ENCODE peak calls at places on chromosomes 16 and 17, in nine cellular contexts. One of them, this sample, is unnamed.

GRCh38 chr17:9308069-9308468 is 267.6 kb downstream of the STX8 start:
- DNase-seq in A549: no peak
- DNase-seq in cardiac muscle cell: no peak
- DNase-seq in breast epithelium: no peak
- DNase-seq in AG04450: no peak
- DNase-seq in cardiac fibroblast: no peak
- DNase-seq in left lung: no peak
- DNase-seq in heart right ventricle: no peak
- DNase-seq in tibial nerve: no peak
- DNase-seq in this sample: no peak

GRCh38 chr17:55699178-55699865 is 23.3 kb downstream of the TMEM100 start:
- DNase-seq in A549: no peak
- DNase-seq in cardiac muscle cell: no peak
- DNase-seq in breast epithelium: no peak
- DNase-seq in AG04450: no peak
- DNase-seq in cardiac fibroblast: no peak
- DNase-seq in left lung: peak; percentile 23
- DNase-seq in heart right ventricle: peak; percentile 34
- DNase-seq in tibial nerve: no peak
- DNase-seq in this sample: no peak

GRCh38 chr17:8063761-8064589 is 23.5 kb downstream of the ALOX12B start:
- DNase-seq in A549: no peak
- DNase-seq in cardiac muscle cell: no peak
- DNase-seq in breast epithelium: no peak
- DNase-seq in AG04450: no peak
- DNase-seq in cardiac fibroblast: no peak
- DNase-seq in left lung: peak; percentile 20
- DNase-seq in heart right ventricle: no peak
- DNase-seq in tibial nerve: no peak
- DNase-seq in this sample: no peak

GRCh38 chr16:5604770-5605169 is 507.2 kb upstream of the EEF2KMT start:
- DNase-seq in A549: peak; percentile 53
- DNase-seq in cardiac muscle cell: no peak
- DNase-seq in breast epithelium: no peak
- DNase-seq in AG04450: no peak
- DNase-seq in cardiac fibroblast: no peak
- DNase-seq in left lung: no peak
- DNase-seq in heart right ventricle: no peak
- DNase-seq in tibial nerve: no peak
- DNase-seq in this sample: no peak

GRCh38 chr17:83012873-83013778 is 66.3 kb upstream of the METRNL start:
- DNase-seq in A549: no peak
- DNase-seq in cardiac muscle cell: peak; percentile 57
- DNase-seq in breast epithelium: no peak
- DNase-seq in AG04450: peak; percentile 87
- DNase-seq in cardiac fibroblast: peak; percentile 37
- DNase-seq in left lung: no peak
- DNase-seq in heart right ventricle: no peak
- DNase-seq in tibial nerve: no peak
- DNase-seq in this sample: no peak

GRCh38 chr17:82098169-82098938 is at the start of gene FASN:
- DNase-seq in A549: peak; percentile 97
- DNase-seq in cardiac muscle cell: peak; percentile 98
- DNase-seq in breast epithelium: peak; percentile 94
- DNase-seq in AG04450: peak; percentile 88
- DNase-seq in cardiac fibroblast: peak; percentile 98
- DNase-seq in left lung: peak; percentile 97
- DNase-seq in heart right ventricle: peak; percentile 95
- DNase-seq in tibial nerve: peak; percentile 94
- DNase-seq in this sample: peak; percentile 93

GRCh38 chr17:34865696-34866095 is 95.6 kb downstream of the CCT6B start:
- DNase-seq in A549: no peak
- DNase-seq in cardiac muscle cell: peak; percentile 33
- DNase-seq in breast epithelium: no peak
- DNase-seq in AG04450: no peak
- DNase-seq in cardiac fibroblast: no peak
- DNase-seq in left lung: no peak
- DNase-seq in heart right ventricle: no peak
- DNase-seq in tibial nerve: no peak
- DNase-seq in this sample: no peak

GRCh38 chr17:12296120-12296727 is 275.5 kb downstream of the MAP2K4 start:
- DNase-seq in A549: no peak
- DNase-seq in cardiac muscle cell: no peak
- DNase-seq in breast epithelium: no peak
- DNase-seq in AG04450: peak; percentile 24
- DNase-seq in cardiac fibroblast: no peak
- DNase-seq in left lung: no peak
- DNase-seq in heart right ventricle: peak; percentile 9
- DNase-seq in tibial nerve: no peak
- DNase-seq in this sample: peak; percentile 1

GRCh38 chr17:29342148-29342765 is 47.9 kb upstream of the TAOK1 start:
- DNase-seq in A549: no peak
- DNase-seq in cardiac muscle cell: no peak
- DNase-seq in breast epithelium: no peak
- DNase-seq in AG04450: no peak
- DNase-seq in cardiac fibroblast: no peak
- DNase-seq in left lung: no peak
- DNase-seq in heart right ventricle: no peak
- DNase-seq in tibial nerve: no peak
- DNase-seq in this sample: no peak

GRCh38 chr16:86355538-86355937 is 154.8 kb upstream of the FOXF1 start:
- DNase-seq in A549: no peak
- DNase-seq in cardiac muscle cell: peak; percentile 62
- DNase-seq in breast epithelium: no peak
- DNase-seq in AG04450: peak; percentile 71
- DNase-seq in cardiac fibroblast: peak; percentile 43
- DNase-seq in left lung: no peak
- DNase-seq in heart right ventricle: no peak
- DNase-seq in tibial nerve: no peak
- DNase-seq in this sample: peak; percentile 62

GRCh38 chr16:27314161-27314723 is 468 bp downstream of the IL4R start:
- DNase-seq in A549: peak; percentile 68
- DNase-seq in cardiac muscle cell: peak; percentile 94
- DNase-seq in breast epithelium: peak; percentile 66
- DNase-seq in AG04450: peak; percentile 84
- DNase-seq in cardiac fibroblast: peak; percentile 95
- DNase-seq in left lung: peak; percentile 78
- DNase-seq in heart right ventricle: peak; percentile 75
- DNase-seq in tibial nerve: no peak
- DNase-seq in this sample: peak; percentile 94

GRCh38 chr17:51362818-51363598 is 102.7 kb downstream of the UTP18 start:
- DNase-seq in A549: no peak
- DNase-seq in cardiac muscle cell: peak; percentile 38
- DNase-seq in breast epithelium: no peak
- DNase-seq in AG04450: no peak
- DNase-seq in cardiac fibroblast: peak; percentile 27
- DNase-seq in left lung: no peak
- DNase-seq in heart right ventricle: no peak
- DNase-seq in tibial nerve: no peak
- DNase-seq in this sample: no peak

GRCh38 chr16:55421225-55421624 is 57.8 kb upstream of the MMP2 start:
- DNase-seq in A549: no peak
- DNase-seq in cardiac muscle cell: no peak
- DNase-seq in breast epithelium: no peak
- DNase-seq in AG04450: no peak
- DNase-seq in cardiac fibroblast: no peak
- DNase-seq in left lung: no peak
- DNase-seq in heart right ventricle: no peak
- DNase-seq in tibial nerve: no peak
- DNase-seq in this sample: no peak

GRCh38 chr17:60328679-60329078 is 63.3 kb downstream of the USP32 start:
- DNase-seq in A549: no peak
- DNase-seq in cardiac muscle cell: no peak
- DNase-seq in breast epithelium: no peak
- DNase-seq in AG04450: no peak
- DNase-seq in cardiac fibroblast: no peak
- DNase-seq in left lung: no peak
- DNase-seq in heart right ventricle: no peak
- DNase-seq in tibial nerve: no peak
- DNase-seq in this sample: no peak

GRCh38 chr17:17562145-17562529 is 29.4 kb downstream of the PEMT start:
- DNase-seq in A549: no peak
- DNase-seq in cardiac muscle cell: no peak
- DNase-seq in breast epithelium: no peak
- DNase-seq in AG04450: no peak
- DNase-seq in cardiac fibroblast: no peak
- DNase-seq in left lung: no peak
- DNase-seq in heart right ventricle: no peak
- DNase-seq in tibial nerve: no peak
- DNase-seq in this sample: no peak

GRCh38 chr17:17560167-17560566 is 31.3 kb downstream of the PEMT start:
- DNase-seq in A549: no peak
- DNase-seq in cardiac muscle cell: no peak
- DNase-seq in breast epithelium: no peak
- DNase-seq in AG04450: no peak
- DNase-seq in cardiac fibroblast: no peak
- DNase-seq in left lung: no peak
- DNase-seq in heart right ventricle: no peak
- DNase-seq in tibial nerve: no peak
- DNase-seq in this sample: no peak

GRCh38 chr17:17563530-17563929 is 28.0 kb downstream of the PEMT start:
- DNase-seq in A549: no peak
- DNase-seq in cardiac muscle cell: no peak
- DNase-seq in breast epithelium: no peak
- DNase-seq in AG04450: no peak
- DNase-seq in cardiac fibroblast: no peak
- DNase-seq in left lung: no peak
- DNase-seq in heart right ventricle: no peak
- DNase-seq in tibial nerve: no peak
- DNase-seq in this sample: no peak

GRCh38 chr17:17560975-17561374 is 30.5 kb downstream of the PEMT start:
- DNase-seq in A549: no peak
- DNase-seq in cardiac muscle cell: no peak
- DNase-seq in breast epithelium: no peak
- DNase-seq in AG04450: no peak
- DNase-seq in cardiac fibroblast: no peak
- DNase-seq in left lung: no peak
- DNase-seq in heart right ventricle: no peak
- DNase-seq in tibial nerve: no peak
- DNase-seq in this sample: no peak

GRCh38 chr17:17561408-17562144 is 29.9 kb downstream of the PEMT start:
- DNase-seq in A549: no peak
- DNase-seq in cardiac muscle cell: no peak
- DNase-seq in breast epithelium: peak; percentile 76
- DNase-seq in AG04450: no peak
- DNase-seq in cardiac fibroblast: no peak
- DNase-seq in left lung: peak; percentile 90
- DNase-seq in heart right ventricle: no peak
- DNase-seq in tibial nerve: no peak
- DNase-seq in this sample: no peak
- H3K4me3 ChIP-seq in A549: no peak overlapping the region
- H3K4me3 ChIP-seq in cardiac muscle cell: no peak overlapping the region
- H3K4me3 ChIP-seq in breast epithelium: no peak overlapping the region
- H3K4me3 ChIP-seq in AG04450: no peak overlapping the region
- H3K4me3 ChIP-seq in cardiac fibroblast: no peak overlapping the region
- H3K4me3 ChIP-seq in left lung: no peak overlapping the region
- H3K4me3 ChIP-seq in heart right ventricle: no peak overlapping the region
- H3K4me3 ChIP-seq in tibial nerve: no peak overlapping the region
- H3K4me3 ChIP-seq in this sample: no peak overlapping the region

GRCh38 chr16:66972983-66973382 is 11.9 kb downstream of the CES3 start:
- DNase-seq in A549: no peak
- DNase-seq in cardiac muscle cell: no peak
- DNase-seq in breast epithelium: no peak
- DNase-seq in AG04450: no peak
- DNase-seq in cardiac fibroblast: no peak
- DNase-seq in left lung: no peak
- DNase-seq in heart right ventricle: no peak
- DNase-seq in tibial nerve: no peak
- DNase-seq in this sample: no peak

GRCh38 chr16:66964049-66964448 is 3.0 kb downstream of the CES3 start:
- DNase-seq in A549: no peak
- DNase-seq in cardiac muscle cell: no peak
- DNase-seq in breast epithelium: no peak
- DNase-seq in AG04450: no peak
- DNase-seq in cardiac fibroblast: no peak
- DNase-seq in left lung: no peak
- DNase-seq in heart right ventricle: no peak
- DNase-seq in tibial nerve: no peak
- DNase-seq in this sample: no peak

GRCh38 chr16:66970775-66971725 is 10.0 kb downstream of the CES3 start:
- DNase-seq in A549: peak; percentile 39
- DNase-seq in cardiac muscle cell: no peak
- DNase-seq in breast epithelium: no peak
- DNase-seq in AG04450: peak; percentile 11
- DNase-seq in cardiac fibroblast: no peak
- DNase-seq in left lung: peak; percentile 6
- DNase-seq in heart right ventricle: no peak
- DNase-seq in tibial nerve: no peak
- DNase-seq in this sample: peak; percentile 22

GRCh38 chr16:66973716-66974115 is 12.7 kb downstream of the CES3 start:
- DNase-seq in A549: no peak
- DNase-seq in cardiac muscle cell: no peak
- DNase-seq in breast epithelium: no peak
- DNase-seq in AG04450: no peak
- DNase-seq in cardiac fibroblast: no peak
- DNase-seq in left lung: peak; percentile 34
- DNase-seq in heart right ventricle: no peak
- DNase-seq in tibial nerve: no peak
- DNase-seq in this sample: no peak

GRCh38 chr16:66968847-66969246 is 7.8 kb downstream of the CES3 start:
- DNase-seq in A549: no peak
- DNase-seq in cardiac muscle cell: no peak
- DNase-seq in breast epithelium: no peak
- DNase-seq in AG04450: no peak
- DNase-seq in cardiac fibroblast: no peak
- DNase-seq in left lung: no peak
- DNase-seq in heart right ventricle: no peak
- DNase-seq in tibial nerve: no peak
- DNase-seq in this sample: no peak
- TF ChIP-seq CTCF in A549: no peak
- TF ChIP-seq CTCF in cardiac muscle cell: no peak
- TF ChIP-seq CTCF in breast epithelium: no peak
- TF ChIP-seq CTCF in AG04450: no peak
- TF ChIP-seq CTCF in cardiac fibroblast: no peak
- TF ChIP-seq CTCF in left lung: no peak
- TF ChIP-seq CTCF in heart right ventricle: no peak
- TF ChIP-seq CTCF in tibial nerve: no peak
- TF ChIP-seq CTCF in this sample: no peak

DNA sequence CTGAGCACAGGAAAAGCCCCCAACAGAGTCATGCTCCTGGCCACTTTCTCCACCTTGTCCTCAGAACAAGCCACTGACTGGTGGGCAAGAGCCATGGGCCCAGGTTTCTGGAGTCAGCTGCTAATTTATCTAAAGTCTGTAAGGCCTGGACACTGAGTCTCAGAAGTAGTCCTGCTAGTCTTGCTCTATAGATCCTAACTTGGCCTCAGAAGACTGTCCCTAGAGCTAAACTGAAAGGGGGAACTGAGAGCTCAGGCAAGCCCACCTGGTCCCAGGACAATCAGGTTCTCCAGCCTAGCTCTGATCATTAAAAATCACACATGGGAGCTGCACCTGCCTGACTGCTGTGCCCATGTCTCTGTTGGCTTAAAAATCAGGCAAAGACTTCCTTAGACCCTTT is 485.8 kb downstream of the SLC39A11 start:
- DNase-seq in A549: no peak
- DNase-seq in cardiac muscle cell: no peak
- DNase-seq in breast epithelium: no peak
- DNase-seq in AG04450: no peak
- DNase-seq in cardiac fibroblast: no peak
- DNase-seq in left lung: no peak
- DNase-seq in heart right ventricle: no peak
- DNase-seq in tibial nerve: no peak
- DNase-seq in this sample: no peak
- H3K4me3 ChIP-seq in A549: no peak overlapping the region
- H3K4me3 ChIP-seq in cardiac muscle cell: no peak overlapping the region
- H3K4me3 ChIP-seq in breast epithelium: no peak overlapping the region
- H3K4me3 ChIP-seq in AG04450: no peak overlapping the region
- H3K4me3 ChIP-seq in cardiac fibroblast: no peak overlapping the region
- H3K4me3 ChIP-seq in left lung: no peak overlapping the region
- H3K4me3 ChIP-seq in heart right ventricle: no peak overlapping the region
- H3K4me3 ChIP-seq in tibial nerve: no peak overlapping the region
- H3K4me3 ChIP-seq in this sample: no peak overlapping the region

GRCh38 chr17:48995871-48996695 is 1.1 kb upstream of the IGF2BP1 start:
- DNase-seq in A549: peak; percentile 98
- DNase-seq in cardiac muscle cell: no peak
- DNase-seq in breast epithelium: no peak
- DNase-seq in AG04450: no peak
- DNase-seq in cardiac fibroblast: no peak
- DNase-seq in left lung: no peak
- DNase-seq in heart right ventricle: no peak
- DNase-seq in tibial nerve: no peak
- DNase-seq in this sample: no peak
- TF ChIP-seq CTCF in A549: no peak
- TF ChIP-seq CTCF in cardiac muscle cell: no peak
- TF ChIP-seq CTCF in breast epithelium: no peak
- TF ChIP-seq CTCF in AG04450: no peak
- TF ChIP-seq CTCF in cardiac fibroblast: no peak
- TF ChIP-seq CTCF in left lung: no peak
- TF ChIP-seq CTCF in heart right ventricle: no peak
- TF ChIP-seq CTCF in tibial nerve: no peak
- TF ChIP-seq CTCF in this sample: no peak